ENCODE peak calls at places on chromosomes 13 and 19, in four cellular contexts. I, Z, V and O are unnamed samples.

GRCh38 chr19:14475251-14476073 is at the start of gene PTGER1:
- DNase-seq in I (no peak), V (peak; percentile 25), Z (no peak), O (no peak)

GRCh38 chr13:46679369-46680180 is 117.4 kb downstream of the ESD start:
- DNase-seq in Z (no peak), V (peak; percentile 69), I (peak; percentile 78), O (no peak)

GRCh38 chr13:72204291-72204690 is 337.3 kb upstream of the DACH1 start:
- DNase-seq in Z (no peak), I (no peak), V (peak; percentile 5), O (no peak)

GRCh38 chr13:73231456-73231855 is 172.7 kb downstream of the KLF5 start:
- DNase-seq in I (no peak), Z (no peak), V (no peak), O (no peak)

GRCh38 chr13:29593605-29594297 is 1.7 kb downstream of the SLC7A1 start:
- DNase-seq in Z (no peak), V (no peak), I (no peak), O (no peak)

GRCh38 chr13:44710576-44710975 is 134.4 kb upstream of the TSC22D1 start:
- DNase-seq in V (peak; percentile 85), Z (no peak), I (peak; percentile 74), O (no peak)

GRCh38 chr13:50085063-50085462 is 69.8 kb downstream of the KCNRG start:
- DNase-seq in Z (no peak), I (no peak), V (peak; percentile 79), O (no peak)

GRCh38 chr19:6821639-6822310 is 49.3 kb downstream of the VAV1 start:
- DNase-seq in V (no peak), I (no peak), Z (no peak), O (no peak)

GRCh38 chr13:79434578-79434977 is 28.5 kb upstream of the RBM26 start:
- DNase-seq in I (peak; percentile 21), Z (no peak), V (peak; percentile 76), O (no peak)

GRCh38 chr19:2294377-2295335 is 12.7 kb upstream of the PEAK3 start:
- DNase-seq in I (peak; percentile 56), V (peak; percentile 85), Z (no peak), O (no peak)

GRCh38 chr13:84654654-84655244 is 772.5 kb upstream of the SLITRK1 start:
- DNase-seq in V (no peak), I (no peak), Z (no peak), O (no peak)

GRCh38 chr13:26037302-26037701 is 14.5 kb downstream of the SHISA2 start:
- DNase-seq in V (no peak), I (no peak), Z (no peak), O (no peak)

GRCh38 chr19:51552996-51553725 is 17.9 kb upstream of the ZNF175 start:
- DNase-seq in Z (no peak), I (peak; percentile 53), V (peak; percentile 67), O (peak; percentile 83)

GRCh38 chr13:100203696-100204367 is 114.9 kb downstream of the PCCA start:
- DNase-seq in I (peak; percentile 19), Z (no peak), V (peak; percentile 20), O (no peak)

GRCh38 chr13:30734434-30734833 is 909 bp upstream of the ALOX5AP start:
- DNase-seq in I (no peak), Z (no peak), V (peak; percentile 71), O (no peak)

GRCh38 chr13:91308299-91308698 is 39.2 kb upstream of the MIR17HG start:
- DNase-seq in V (no peak), I (no peak), Z (no peak), O (no peak)

GRCh38 chr19:57004418-57004817 is 115.4 kb upstream of the USP29 start:
- DNase-seq in I (no peak), Z (no peak), V (no peak), O (no peak)

GRCh38 chr19:17393914-17394313 is at the start of gene CCDC194:
- DNase-seq in Z (no peak), V (no peak), I (no peak), O (no peak)

GRCh38 chr19:57903298-57904174 is 12.9 kb downstream of the ZNF417 start:
- DNase-seq in Z (no peak), V (peak; percentile 59), I (no peak), O (no peak)

GRCh38 chr13:101453784-101454201 is 1.3 kb downstream of the ITGBL1 start:
- DNase-seq in I (no peak), V (no peak), Z (peak; percentile 41), O (no peak)

GRCh38 chr13:109211616-109212015 is 574.8 kb downstream of the IRS2 start:
- DNase-seq in Z (peak; percentile 70), I (no peak), V (no peak), O (no peak)

GRCh38 chr13:38535271-38535670 is 151.6 kb upstream of the FREM2 start:
- DNase-seq in V (no peak), I (no peak), Z (no peak), O (no peak)

GRCh38 chr13:62251734-62252133 is 836.1 kb upstream of the PCDH20 start:
- DNase-seq in Z (no peak), V (no peak), I (no peak), O (no peak)

GRCh38 chr13:37868691-37869505 is 674 bp downstream of the TRPC4 start:
- DNase-seq in I (no peak), V (peak; percentile 24), Z (no peak), O (no peak)

GRCh38 chr19:17847538-17848366 is at the start of gene JAK3:
- DNase-seq in Z (no peak), V (peak; percentile 64), I (no peak), O (peak; percentile 81)

GRCh38 chr13:31167490-31167889 is 5.8 kb upstream of the HSPH1 start:
- DNase-seq in I (no peak), Z (no peak), V (no peak), O (no peak)

GRCh38 chr13:89066868-89067466 is 1395.8 kb downstream of the SLITRK5 start:
- DNase-seq in Z (no peak), I (no peak), V (peak; percentile 31), O (no peak)

GRCh38 chr13:40023608-40024577 is 368.4 kb downstream of the COG6 start:
- DNase-seq in I (no peak), Z (no peak), V (peak; percentile 62), O (no peak)

GRCh38 chr19:55301459-55302331 is 17.9 kb downstream of the BRSK1 start:
- DNase-seq in Z (peak; percentile 62), I (peak; percentile 55), V (peak; percentile 75), O (peak; percentile 92)

GRCh38 chr19:41548954-41549688 is 26.8 kb upstream of the CEACAM21 start:
- DNase-seq in Z (no peak), V (no peak), I (no peak), O (no peak)

GRCh38 chr13:97439196-97439595 is 5.2 kb downstream of the RAP2A start:
- DNase-seq in I (no peak), Z (no peak), V (no peak), O (no peak)

GRCh38 chr19:42601811-42602443 is 7.2 kb upstream of the CEACAM8 start:
- DNase-seq in Z (no peak), I (peak; percentile 12), V (peak; percentile 33), O (no peak)

DNA sequence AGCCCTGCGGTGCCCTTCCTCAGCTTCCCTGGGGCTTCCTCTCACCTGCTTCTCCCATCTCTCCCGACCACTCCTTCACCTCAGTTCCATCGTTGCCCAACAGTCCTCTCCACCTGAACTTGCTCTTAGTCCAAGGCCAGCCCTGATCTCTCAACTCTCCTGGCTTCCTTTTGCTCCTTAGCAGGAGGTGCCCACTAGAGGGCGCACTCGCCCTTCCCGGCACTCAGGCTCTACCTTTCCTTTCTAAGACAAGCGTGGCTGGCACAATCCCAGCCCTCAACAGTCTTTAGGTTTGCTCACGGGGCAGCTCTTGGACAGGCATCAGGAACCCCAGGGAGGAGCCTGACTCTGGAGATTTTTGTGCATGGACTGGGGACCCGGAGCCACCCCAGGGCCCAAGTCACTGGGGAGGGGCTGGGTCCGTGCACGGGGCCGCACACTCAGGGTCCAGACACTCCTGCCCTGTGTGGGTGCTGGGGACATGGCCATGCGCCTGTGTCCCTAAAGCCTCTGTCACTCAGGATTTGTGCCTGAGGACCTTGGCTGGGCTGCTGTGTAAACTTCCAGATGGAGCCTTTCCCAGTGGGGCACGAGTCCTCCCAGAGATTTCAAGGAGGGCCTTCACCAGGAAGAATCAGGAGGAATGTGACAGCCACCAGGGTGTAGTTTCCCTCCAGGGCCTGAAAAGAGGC is 12.1 kb upstream of the CEACAM8 start:
- DNase-seq in V (peak; percentile 28), Z (peak; percentile 86), I (peak; percentile 26), O (no peak)
- TF ChIP-seq CTCF in V (peak; percentile 67), Z (peak; percentile 56), I (peak; percentile 96), O (peak; percentile 81)

DNA sequence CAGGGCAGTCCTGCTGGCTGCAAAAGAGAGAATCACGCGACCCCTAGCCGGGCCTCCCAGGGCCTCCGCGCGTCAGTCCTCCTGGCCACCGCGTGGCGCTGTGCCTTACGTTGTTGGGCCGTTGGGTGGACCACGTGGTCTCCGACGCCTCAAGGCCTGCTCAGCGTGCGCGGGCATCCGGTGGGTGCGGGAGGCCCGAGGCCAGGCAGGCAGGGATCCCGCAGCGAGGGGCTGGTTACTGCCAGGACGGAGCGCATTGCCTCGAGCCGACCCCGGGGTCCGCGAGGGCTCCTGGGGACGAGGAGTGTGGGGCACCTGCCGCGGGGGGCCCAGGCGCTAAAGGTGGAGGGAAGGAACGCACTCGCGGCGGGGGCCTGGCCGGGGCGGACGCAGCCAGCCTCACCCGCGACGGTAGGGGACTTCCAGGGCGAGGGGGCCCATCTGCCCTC is at the start of gene TDRD12:
- DNase-seq in V (no peak), Z (no peak), I (no peak), O (no peak)
- TF ChIP-seq CTCF in V (no peak), Z (no peak), I (no peak), O (no peak)

DNA sequence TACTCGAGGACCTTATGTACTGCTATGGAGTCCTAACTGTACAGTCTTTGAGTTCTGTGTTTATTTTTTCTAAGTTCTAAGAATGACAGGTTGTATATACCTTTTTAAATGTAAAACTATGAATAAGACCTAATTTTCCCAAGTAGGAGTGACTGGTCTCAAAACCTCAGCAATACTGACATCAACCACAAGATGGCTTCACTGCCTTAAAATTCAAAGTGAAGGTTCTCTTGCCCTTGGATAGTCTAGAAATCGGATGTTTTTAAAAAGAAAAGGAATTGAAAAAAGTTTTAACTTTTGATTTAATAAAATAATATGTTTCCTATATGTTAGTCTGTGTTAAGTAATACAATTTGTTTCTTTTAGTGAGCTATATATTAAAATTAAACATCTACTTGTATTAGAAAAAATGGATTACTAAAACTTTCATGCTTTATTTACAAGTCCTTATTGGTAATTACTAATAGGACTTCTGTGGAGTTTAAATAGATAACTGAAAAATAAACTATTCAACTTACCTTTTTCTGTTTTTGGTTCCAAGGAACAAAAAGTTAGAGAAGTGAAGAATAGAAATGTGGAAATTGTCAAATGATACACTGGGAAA is 52.0 kb downstream of the TDRD3 start:
- DNase-seq in I (peak; percentile 32), V (peak; percentile 81), Z (no peak), O (no peak)
- TF ChIP-seq CTCF in I (peak; percentile 67), V (peak; percentile 87), Z (peak; percentile 63), O (peak; percentile 86)

DNA sequence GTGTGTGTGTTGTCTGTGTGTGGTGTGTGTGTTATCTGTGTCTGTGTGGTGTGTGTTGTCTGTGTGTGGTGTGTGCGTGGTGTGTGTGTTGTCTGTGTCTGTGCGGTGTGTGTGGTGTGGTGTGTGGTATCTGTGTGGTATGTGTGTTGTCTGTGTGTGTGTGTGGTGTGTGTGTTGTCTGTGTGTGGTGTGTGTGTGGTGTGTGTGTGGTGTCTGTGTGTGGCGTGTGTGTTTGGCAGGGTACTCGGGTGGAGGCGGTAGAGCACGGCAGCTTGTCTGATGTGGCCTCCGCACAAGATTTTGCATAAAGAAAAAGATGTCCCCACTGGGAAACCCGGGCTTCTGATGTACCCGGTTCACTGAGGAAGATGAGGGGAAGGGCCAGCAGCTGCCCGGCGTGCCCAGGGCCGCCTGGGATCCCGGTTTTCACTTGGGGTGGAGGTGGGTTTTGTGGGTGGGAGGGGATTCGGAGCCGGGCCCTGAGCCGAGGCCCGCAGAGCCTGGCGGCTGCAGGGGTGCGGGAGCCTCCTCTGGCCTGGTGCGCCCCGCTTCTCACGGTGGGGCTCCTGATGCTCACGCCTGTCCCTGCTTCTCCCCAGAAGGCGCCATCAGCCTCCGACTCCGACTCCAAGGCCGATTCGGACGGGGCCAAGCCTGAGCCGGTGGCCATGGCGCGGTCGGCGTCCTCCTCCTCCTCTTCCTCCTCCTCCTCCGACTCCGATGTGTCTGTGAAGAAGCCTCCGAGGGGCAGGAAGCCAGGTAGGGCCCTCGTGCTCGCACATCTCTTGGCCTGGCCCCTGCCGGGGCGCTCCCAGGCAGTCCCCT is 21.2 kb downstream of the HDGFL2 start:
- DNase-seq in I (no peak), Z (no peak), V (no peak), O (no peak)
- TF ChIP-seq CTCF in I (no peak), Z (no peak), V (no peak), O (no peak)